ENCODE peak calls at places on chromosome 19, in seven cellular contexts. J, N, D, W, V, X and R are unnamed samples.

GRCh38 chr19:51607077-51607476 is 23.1 kb downstream of the SIGLEC5 start:
- DNase-seq in D (no peak), V (no peak), N (no peak), J (no peak), X (peak), W (no peak), R (peak)

GRCh38 chr19:19774354-19775033 is 41.6 kb upstream of the ZNF14 start:
- DNase-seq in D (no peak), J (no peak), X (no peak), V (no peak), N (no peak), W (no peak), R (peak)

GRCh38 chr19:20238025-20238623 is 71.1 kb downstream of the ZNF486 start:
- DNase-seq in W (peak), N (no peak), V (no peak), J (peak), X (peak), D (peak), R (peak)

GRCh38 chr19:409515-410242 is 732 bp upstream of the C2CD4C start:
- DNase-seq in J (no peak), W (peak), D (no peak), N (no peak), V (peak), X (no peak), R (peak)

GRCh38 chr19:46603195-46603637 is 2.1 kb downstream of the CALM3 start:
- DNase-seq in X (no peak), J (no peak), W (no peak), D (peak), V (no peak), N (no peak), R (peak)

GRCh38 chr19:46728208-46728607 is 11.3 kb upstream of the PRKD2 start:
- DNase-seq in J (peak), X (no peak), D (no peak), N (no peak), V (no peak), W (no peak), R (no peak)

GRCh38 chr19:28883241-28883693 is 329.7 kb downstream of the UQCRFS1 start:
- DNase-seq in J (no peak), W (no peak), N (no peak), X (no peak), V (no peak), D (no peak), R (no peak)

GRCh38 chr19:46493236-46494114 is 2.2 kb downstream of the PNMA8B start:
- DNase-seq in N (no peak), X (no peak), J (no peak), V (no peak), W (peak), D (no peak), R (peak)

GRCh38 chr19:43596842-43597461 is 557 bp downstream of the ZNF576 start:
- DNase-seq in W (no peak), V (no peak), N (no peak), J (no peak), D (no peak), X (no peak), R (peak)

GRCh38 chr19:18460313-18460712 is 22.4 kb upstream of the ISYNA1 start:
- DNase-seq in D (no peak), V (no peak), W (no peak), X (no peak), J (no peak), N (no peak), R (no peak)

GRCh38 chr19:4829001-4829712 is 2.4 kb downstream of the TICAM1 start:
- DNase-seq in W (no peak), D (no peak), N (no peak), J (no peak), X (no peak), V (no peak), R (peak)

GRCh38 chr19:16135410-16136127 is 7.9 kb upstream of the HSH2D start:
- DNase-seq in W (no peak), J (no peak), N (no peak), D (no peak), V (no peak), X (no peak), R (peak)

GRCh38 chr19:495440-496332 is 600 bp upstream of the MADCAM1 start:
- DNase-seq in W (peak), X (no peak), D (peak), J (peak), N (no peak), V (peak), R (peak)

GRCh38 chr19:7748756-7749155 is 1.4 kb upstream of the CD209 start:
- DNase-seq in V (no peak), W (peak), X (no peak), N (peak), J (peak), D (no peak), R (peak)

GRCh38 chr19:41249707-41250423 is 14.3 kb upstream of the HNRNPUL1 start:
- DNase-seq in D (no peak), W (no peak), J (no peak), N (no peak), X (no peak), V (no peak), R (no peak)

GRCh38 chr19:49132974-49133609 is 13.7 kb downstream of the PPFIA3 start:
- DNase-seq in N (no peak), X (no peak), V (no peak), W (peak), D (peak), J (no peak), R (no peak)

DNA sequence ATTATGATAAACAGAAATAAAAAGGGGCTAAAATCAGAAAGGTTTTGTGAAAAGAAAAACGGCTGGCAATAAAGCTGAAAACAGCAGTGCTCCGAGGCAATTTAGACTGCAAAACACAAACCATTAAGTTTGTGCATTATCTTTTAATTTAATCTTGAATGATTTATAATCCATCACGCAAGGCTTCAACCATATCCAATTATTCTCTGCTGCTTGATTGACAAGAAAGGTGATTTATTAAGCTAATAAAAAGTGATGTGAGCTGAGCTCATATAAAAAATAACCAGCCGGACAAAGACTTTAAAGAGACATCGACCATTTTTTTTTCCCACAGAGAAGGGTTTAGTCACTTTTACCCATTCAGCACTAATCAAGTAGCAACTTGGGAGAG is 33.6 kb downstream of the TSHZ3 start:
- DNase-seq in D (no peak), X (no peak), J (no peak), N (no peak), W (no peak), V (no peak), R (no peak)
- TF ChIP-seq CTCF in D (no peak), X (no peak), J (no peak), N (no peak), W (no peak), V (no peak), R (no peak)

GRCh38 chr19:56191115-56191514 is 6.5 kb downstream of the ZSCAN5B start:
- DNase-seq in N (no peak), D (no peak), J (no peak), W (peak), X (no peak), V (no peak), R (no peak)
- TF ChIP-seq MAX in N (no peak), D (no peak), J (no peak), W (no peak), X (no peak), V (no peak), R (no peak)

GRCh38 chr19:1561236-1561842 is 6.8 kb downstream of the MEX3D start:
- DNase-seq in V (no peak), W (no peak), X (no peak), J (no peak), D (no peak), N (no peak), R (no peak)
- H3K4me3 ChIP-seq in V (no peak), W (no peak), X (no peak), J (no peak), D (no peak), N (no peak), R (no peak)

GRCh38 chr19:42313840-42314755 is 989 bp downstream of the TMEM145 start:
- DNase-seq in N (no peak), X (no peak), D (no peak), V (no peak), W (no peak), J (no peak), R (no peak)

GRCh38 chr19:42312370-42312769 is 739 bp upstream of the TMEM145 start:
- DNase-seq in J (no peak), V (no peak), X (no peak), W (no peak), N (no peak), D (no peak), R (no peak)

GRCh38 chr19:42309686-42310085 is 3.4 kb upstream of the TMEM145 start:
- DNase-seq in N (no peak), D (no peak), V (no peak), W (no peak), J (no peak), X (no peak), R (no peak)

GRCh38 chr19:42313096-42313839 is at the start of gene TMEM145:
- DNase-seq in J (peak), D (peak), N (no peak), V (peak), X (no peak), W (peak), R (peak)

GRCh38 chr19:42311612-42312160 is 1.4 kb upstream of the TMEM145 start:
- DNase-seq in V (no peak), D (peak), N (no peak), W (peak), J (no peak), X (no peak), R (no peak)
- TF ChIP-seq CTCF in V (no peak), D (peak), N (no peak), W (peak), J (no peak), X (peak), R (peak)

GRCh38 chr19:33798701-33799111 is 2.0 kb downstream of the KCTD15 start:
- DNase-seq in D (no peak), X (no peak), N (no peak), W (no peak), V (no peak), J (peak), R (no peak)
- TF ChIP-seq MAX in D (no peak), X (no peak), N (no peak), W (no peak), V (no peak), J (no peak), R (no peak)

DNA sequence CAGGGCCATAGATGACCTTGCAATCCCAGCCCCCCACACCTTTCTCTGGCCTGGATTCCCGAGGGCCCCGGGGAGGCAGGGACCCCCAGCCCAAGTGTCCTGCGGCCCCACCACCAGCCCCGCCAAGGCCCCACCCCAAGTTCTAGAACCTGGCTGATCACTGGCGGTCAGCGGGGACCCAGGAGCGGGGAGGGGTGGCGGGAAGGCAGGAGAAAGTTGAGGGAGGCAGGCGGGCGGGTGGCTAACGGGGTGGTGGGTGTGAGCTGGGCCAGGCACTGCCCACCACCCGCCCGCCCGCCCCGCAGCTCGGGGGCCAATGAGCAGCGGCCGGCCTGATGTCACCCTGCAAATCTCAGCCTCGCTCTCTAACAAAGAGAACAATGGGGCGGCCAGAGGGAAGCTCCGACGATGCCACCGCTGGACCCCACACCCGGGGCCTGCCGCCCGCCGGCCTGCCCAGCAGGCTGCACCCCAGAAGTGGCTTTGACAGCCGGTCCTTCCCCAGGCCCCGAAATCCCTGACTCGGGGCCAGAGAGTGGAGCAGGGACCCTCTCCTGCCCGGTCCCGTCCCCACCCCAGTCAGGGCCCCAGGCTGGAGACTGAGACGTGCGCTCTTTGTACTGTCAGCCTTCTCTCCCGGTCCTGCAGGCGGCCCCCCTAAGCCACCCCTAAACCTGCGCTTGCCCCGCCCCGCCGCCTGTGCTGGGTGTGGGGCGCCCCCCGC is 1.6 kb downstream of the MEX3D start:
- DNase-seq in V (peak), D (no peak), X (no peak), W (peak), N (no peak), J (peak), R (no peak)
- H3K4me3 ChIP-seq in V (peak), D (peak), X (no peak), W (peak), N (peak), J (peak), R (no peak)

GRCh38 chr19:12141405-12141736 is 1.2 kb upstream of the ZNF20 start:
- DNase-seq in W (no peak), V (no peak), J (no peak), D (no peak), X (no peak), N (no peak), R (no peak)
- TF ChIP-seq CTCF in W (no peak), V (no peak), J (no peak), D (no peak), X (no peak), N (no peak), R (no peak)